ENCODE peak calls at places on chromosome 3, in six cellular contexts. Y, I, Z, E, K and D are unnamed samples.

GRCh38 chr3:90035643-90036042 is 928.2 kb downstream of the EPHA3 start:
- DNase-seq in Y (no peak), E (no peak), K (no peak), Z (no peak), I (no peak), D (no peak)

GRCh38 chr3:122942937-122943827 is 84.4 kb downstream of the SEMA5B start:
- DNase-seq in K (peak; percentile 95), Y (peak; percentile 41), Z (no peak), I (peak; percentile 56), E (peak; percentile 64), D (peak; percentile 66)

GRCh38 chr3:136667081-136667480 is 85.1 kb downstream of the STAG1 start:
- DNase-seq in Y (no peak), Z (no peak), K (no peak), I (no peak), E (no peak), D (no peak)

GRCh38 chr3:67979342-67979741 is 324.9 kb upstream of the SUCLG2 start:
- DNase-seq in E (no peak), Y (no peak), Z (no peak), K (no peak), I (no peak), D (no peak)

GRCh38 chr3:56415672-56416071 is 52.6 kb downstream of the ERC2 start:
- DNase-seq in I (no peak), Y (no peak), K (no peak), E (no peak), Z (no peak), D (no peak)

GRCh38 chr3:150376001-150376848 is 31.9 kb upstream of the TSC22D2 start:
- DNase-seq in I (no peak), E (no peak), Y (no peak), Z (no peak), K (no peak), D (peak; percentile 21)

GRCh38 chr3:132549169-132549568 is 47.9 kb upstream of the ACKR4 start:
- DNase-seq in E (no peak), I (no peak), K (peak; percentile 36), Y (no peak), Z (no peak), D (no peak)

GRCh38 chr3:99949956-99950670 is 132.5 kb downstream of the CMSS1 start:
- DNase-seq in Y (no peak), I (no peak), Z (no peak), E (no peak), K (no peak), D (no peak)

GRCh38 chr3:53231532-53232511 is 24.0 kb downstream of the TKT start:
- DNase-seq in K (no peak), I (no peak), Y (no peak), Z (no peak), E (no peak), D (no peak)

GRCh38 chr3:16151109-16151508 is 23.4 kb upstream of the GALNT15 start:
- DNase-seq in E (no peak), Y (no peak), Z (no peak), K (no peak), I (peak; percentile 38), D (peak; percentile 91)

GRCh38 chr3:7518471-7518870 is 657.6 kb downstream of the GRM7 start:
- DNase-seq in Y (no peak), Z (no peak), E (no peak), K (no peak), I (no peak), D (no peak)

GRCh38 chr3:48065035-48065434 is 48.8 kb upstream of the MAP4 start:
- DNase-seq in K (no peak), E (no peak), Y (no peak), I (no peak), Z (no peak), D (no peak)

GRCh38 chr3:42520906-42521305 is 18.5 kb downstream of the VIPR1 start:
- DNase-seq in E (no peak), Y (no peak), Z (no peak), K (no peak), I (no peak), D (no peak)

GRCh38 chr3:57600195-57600594 is 3.1 kb upstream of the ARF4 start:
- DNase-seq in I (no peak), E (no peak), Y (no peak), K (no peak), Z (no peak), D (no peak)

GRCh38 chr3:57596495-57597239 is 477 bp downstream of the ARF4 start:
- DNase-seq in Y (peak; percentile 43), I (peak; percentile 83), E (peak; percentile 63), K (peak; percentile 93), Z (peak; percentile 13), D (peak; percentile 84)

GRCh38 chr3:57597973-57598351 is 818 bp upstream of the ARF4 start:
- DNase-seq in K (peak; percentile 68), Y (no peak), E (peak; percentile 2), I (peak; percentile 56), Z (no peak), D (no peak)

GRCh38 chr3:57594576-57594975 is 2.6 kb downstream of the ARF4 start:
- DNase-seq in K (no peak), I (no peak), Z (no peak), E (no peak), Y (no peak), D (no peak)

GRCh38 chr3:57597240-57597972 is at the start of gene ARF4:
- DNase-seq in I (peak; percentile 100), E (peak; percentile 99), K (peak; percentile 100), Z (peak; percentile 94), Y (peak; percentile 96), D (peak; percentile 100)
- TF ChIP-seq CTCF in I (no peak), E (peak; percentile 17), K (peak; percentile 34), Z (no peak), Y (no peak), D (peak; percentile 15)

GRCh38 chr3:14480207-14481017 is 59.7 kb downstream of the GRIP2 start:
- DNase-seq in Y (no peak), K (no peak), E (peak; percentile 48), I (no peak), Z (no peak), D (no peak)

GRCh38 chr3:14481646-14482036 is 58.5 kb downstream of the GRIP2 start:
- DNase-seq in K (no peak), Y (no peak), E (no peak), Z (no peak), I (no peak), D (no peak)

GRCh38 chr3:14478943-14479550 is 61.1 kb downstream of the GRIP2 start:
- DNase-seq in Y (no peak), Z (no peak), I (no peak), K (no peak), E (no peak), D (no peak)

GRCh38 chr3:14481018-14481645 is 59.0 kb downstream of the GRIP2 start:
- DNase-seq in Z (no peak), I (no peak), K (no peak), E (no peak), Y (no peak), D (no peak)

GRCh38 chr3:14479591-14479990 is 60.6 kb downstream of the GRIP2 start:
- DNase-seq in Z (no peak), I (no peak), K (no peak), E (no peak), Y (no peak), D (no peak)
- H3K27ac ChIP-seq in Z (no peak overlapping the region), I (no peak overlapping the region), K (no peak overlapping the region), E (no peak overlapping the region), Y (no peak overlapping the region), D (no peak overlapping the region)

DNA sequence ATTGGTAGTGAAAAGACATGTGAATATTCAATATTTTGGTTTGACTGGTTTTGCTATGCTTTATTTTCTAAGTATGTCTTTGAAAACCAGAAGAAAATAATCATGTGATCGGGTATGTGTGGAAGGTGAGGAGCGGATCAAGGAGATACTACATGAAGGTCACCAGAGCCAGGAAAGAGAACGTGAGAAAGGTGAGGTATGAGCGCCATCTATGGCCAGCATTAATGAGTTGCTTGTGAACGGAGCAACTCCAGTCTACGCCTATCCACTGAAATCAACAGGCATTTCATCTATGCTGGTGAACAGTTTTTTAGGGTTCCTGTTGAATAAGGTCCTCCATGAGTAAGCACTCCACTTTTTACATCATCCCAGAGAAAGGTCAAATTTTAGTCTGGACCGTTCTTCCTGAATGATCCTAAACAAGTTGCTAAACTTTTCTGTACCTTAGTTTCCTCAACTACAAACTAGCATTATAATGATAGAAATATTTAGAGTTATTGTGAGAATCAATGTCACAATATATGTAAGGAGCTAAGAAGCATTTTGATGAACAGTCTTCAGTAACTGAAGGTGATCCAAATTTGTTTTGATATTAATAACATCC is 1435.2 kb upstream of the CADM2 start:
- DNase-seq in E (peak; percentile 25), K (no peak), I (peak; percentile 8), Y (no peak), Z (no peak), D (no peak)
- TF ChIP-seq CTCF in E (peak; percentile 73), K (peak; percentile 45), I (no peak), Y (no peak), Z (peak; percentile 57), D (peak; percentile 38)

GRCh38 chr3:66393486-66394260 is 107.1 kb downstream of the LRIG1 start:
- DNase-seq in K (no peak), E (no peak), Z (no peak), Y (no peak), I (no peak), D (peak; percentile 18)
- H3K27ac ChIP-seq in K (peak overlapping the region; percentile 32), E (no peak overlapping the region), Z (peak overlapping the region; percentile 57), Y (peak overlapping the region; percentile 75), I (peak overlapping the region; percentile 32), D (peak overlapping the region; percentile 73)

DNA sequence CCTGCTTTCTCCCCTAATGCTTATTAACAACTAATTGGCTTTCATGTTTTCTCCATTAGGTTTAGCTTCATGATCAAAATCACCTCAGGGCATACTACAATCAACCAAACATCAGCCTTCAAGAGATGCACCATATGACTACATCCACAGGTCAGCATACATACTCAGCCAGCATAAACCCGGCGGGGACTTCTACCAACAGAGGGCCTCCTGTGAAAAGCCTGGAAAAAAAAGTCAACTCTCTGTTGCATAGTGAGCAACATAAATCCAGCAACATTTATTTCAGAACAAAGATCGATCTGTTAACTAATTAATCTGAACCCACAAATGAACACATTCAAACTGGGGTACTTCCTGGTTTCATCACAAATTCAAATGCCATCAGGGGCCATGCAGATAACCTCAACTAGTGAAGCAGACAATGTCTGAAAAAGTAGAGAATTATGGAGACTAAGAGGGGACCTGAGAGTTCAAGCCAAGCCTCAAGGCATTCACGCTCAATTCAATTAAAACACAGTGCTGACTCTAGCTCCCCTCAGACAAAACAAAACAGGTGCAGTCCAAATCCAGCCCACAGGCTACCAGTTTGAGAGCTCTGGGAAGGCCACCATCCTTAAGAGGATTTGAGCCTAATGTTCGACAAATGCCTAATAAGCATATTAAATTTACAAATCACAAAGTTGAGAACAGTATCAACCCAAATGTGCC is 124.5 kb downstream of the MAGI1 start:
- DNase-seq in Y (no peak), Z (no peak), K (no peak), E (no peak), I (no peak), D (no peak)
- TF ChIP-seq CTCF in Y (no peak), Z (no peak), K (no peak), E (no peak), I (no peak), D (peak; percentile 13)

GRCh38 chr3:119899178-119899511 is 117.2 kb downstream of the NR1I2 start:
- DNase-seq in Z (no peak), K (no peak), Y (no peak), I (no peak), E (no peak), D (no peak)

GRCh38 chr3:119891944-119892721 is 110.2 kb downstream of the NR1I2 start:
- DNase-seq in I (peak; percentile 15), Z (no peak), K (no peak), Y (no peak), E (peak; percentile 8), D (no peak)

GRCh38 chr3:119893769-119894168 is 111.9 kb downstream of the NR1I2 start:
- DNase-seq in E (no peak), I (no peak), Z (no peak), Y (no peak), K (no peak), D (no peak)

GRCh38 chr3:119898478-119899177 is 116.7 kb downstream of the NR1I2 start:
- DNase-seq in E (no peak), Y (no peak), K (no peak), I (no peak), Z (no peak), D (no peak)

GRCh38 chr3:119894195-119894594 is 112.3 kb downstream of the NR1I2 start:
- DNase-seq in E (no peak), Z (no peak), Y (no peak), I (no peak), K (no peak), D (no peak)
- H3K27ac ChIP-seq in E (no peak overlapping the region), Z (no peak overlapping the region), Y (no peak overlapping the region), I (no peak overlapping the region), K (no peak overlapping the region), D (no peak overlapping the region)